ENCODE peak calls at places on chromosomes 16 and 17, in seven cellular contexts. One of them, this sample, is unnamed.

GRCh38 chr16:85697441-85697840 is 8.7 kb upstream of the GINS2 start:
- DNase-seq in hippocampal formation: no peak
- DNase-seq in hypothalamus: no peak
- DNase-seq in naive thymus-derived CD8-positive, alpha-beta T cell: no peak
- DNase-seq in retina: no peak
- DNase-seq in astrocyte of the spinal cord: no peak
- DNase-seq in C1 segment of cervical spinal cord: no peak
- DNase-seq in this sample: no peak

GRCh38 chr16:67423634-67424575 is 7.0 kb upstream of the HSD11B2 start:
- DNase-seq in hippocampal formation: no peak
- DNase-seq in hypothalamus: no peak
- DNase-seq in retina: no peak
- DNase-seq in C1 segment of cervical spinal cord: no peak
- DNase-seq in astrocyte of the spinal cord: no peak
- DNase-seq in naive thymus-derived CD8-positive, alpha-beta T cell: no peak
- DNase-seq in this sample: no peak

GRCh38 chr17:45722161-45722560 is 62.0 kb upstream of the CRHR1 start:
- DNase-seq in retina: peak; percentile 56
- DNase-seq in hippocampal formation: peak; percentile 7
- DNase-seq in C1 segment of cervical spinal cord: peak; percentile 8
- DNase-seq in naive thymus-derived CD8-positive, alpha-beta T cell: no peak
- DNase-seq in hypothalamus: peak; percentile 8
- DNase-seq in astrocyte of the spinal cord: no peak
- DNase-seq in this sample: peak; percentile 26

GRCh38 chr16:81384006-81384405 is 60.6 kb upstream of the CMIP start:
- DNase-seq in C1 segment of cervical spinal cord: no peak
- DNase-seq in hippocampal formation: peak; percentile 49
- DNase-seq in astrocyte of the spinal cord: peak; percentile 71
- DNase-seq in naive thymus-derived CD8-positive, alpha-beta T cell: no peak
- DNase-seq in hypothalamus: no peak
- DNase-seq in retina: no peak
- DNase-seq in this sample: peak; percentile 64

GRCh38 chr16:9542165-9542755 is 450.8 kb downstream of the HAPSTR1 start:
- DNase-seq in naive thymus-derived CD8-positive, alpha-beta T cell: no peak
- DNase-seq in C1 segment of cervical spinal cord: no peak
- DNase-seq in astrocyte of the spinal cord: no peak
- DNase-seq in retina: no peak
- DNase-seq in hypothalamus: no peak
- DNase-seq in hippocampal formation: no peak
- DNase-seq in this sample: no peak

GRCh38 chr17:80701730-80702129 is 157.1 kb downstream of the RPTOR start:
- DNase-seq in C1 segment of cervical spinal cord: no peak
- DNase-seq in retina: no peak
- DNase-seq in hypothalamus: no peak
- DNase-seq in hippocampal formation: no peak
- DNase-seq in naive thymus-derived CD8-positive, alpha-beta T cell: no peak
- DNase-seq in astrocyte of the spinal cord: no peak
- DNase-seq in this sample: no peak

GRCh38 chr16:87616556-87616955 is 14.2 kb downstream of the JPH3 start:
- DNase-seq in hippocampal formation: no peak
- DNase-seq in naive thymus-derived CD8-positive, alpha-beta T cell: no peak
- DNase-seq in hypothalamus: no peak
- DNase-seq in retina: no peak
- DNase-seq in C1 segment of cervical spinal cord: no peak
- DNase-seq in astrocyte of the spinal cord: no peak
- DNase-seq in this sample: no peak

GRCh38 chr16:89863741-89864391 is 9.5 kb upstream of the TCF25 start:
- DNase-seq in astrocyte of the spinal cord: peak; percentile 20
- DNase-seq in hypothalamus: no peak
- DNase-seq in hippocampal formation: peak; percentile 2
- DNase-seq in retina: peak; percentile 8
- DNase-seq in C1 segment of cervical spinal cord: peak; percentile 32
- DNase-seq in naive thymus-derived CD8-positive, alpha-beta T cell: peak; percentile 51
- DNase-seq in this sample: peak; percentile 66

GRCh38 chr17:33682622-33683021 is 389.5 kb upstream of the ASIC2 start:
- DNase-seq in retina: no peak
- DNase-seq in naive thymus-derived CD8-positive, alpha-beta T cell: no peak
- DNase-seq in astrocyte of the spinal cord: no peak
- DNase-seq in hypothalamus: no peak
- DNase-seq in C1 segment of cervical spinal cord: no peak
- DNase-seq in hippocampal formation: no peak
- DNase-seq in this sample: no peak

GRCh38 chr16:84298376-84298899 is 3.8 kb downstream of the WFDC1 start:
- DNase-seq in hypothalamus: no peak
- DNase-seq in hippocampal formation: no peak
- DNase-seq in C1 segment of cervical spinal cord: no peak
- DNase-seq in retina: no peak
- DNase-seq in astrocyte of the spinal cord: no peak
- DNase-seq in naive thymus-derived CD8-positive, alpha-beta T cell: no peak
- DNase-seq in this sample: no peak

GRCh38 chr16:2740476-2740875 is 12.0 kb upstream of the SRRM2 start:
- DNase-seq in hypothalamus: no peak
- DNase-seq in retina: no peak
- DNase-seq in naive thymus-derived CD8-positive, alpha-beta T cell: no peak
- DNase-seq in hippocampal formation: no peak
- DNase-seq in C1 segment of cervical spinal cord: no peak
- DNase-seq in astrocyte of the spinal cord: no peak
- DNase-seq in this sample: no peak

GRCh38 chr17:32551186-32551955 is 64.6 kb downstream of the CDK5R1 start:
- DNase-seq in retina: no peak
- DNase-seq in naive thymus-derived CD8-positive, alpha-beta T cell: no peak
- DNase-seq in C1 segment of cervical spinal cord: no peak
- DNase-seq in astrocyte of the spinal cord: peak; percentile 78
- DNase-seq in hippocampal formation: no peak
- DNase-seq in hypothalamus: no peak
- DNase-seq in this sample: no peak

GRCh38 chr17:1275962-1276736 is 3.3 kb upstream of the TRARG1 start:
- DNase-seq in naive thymus-derived CD8-positive, alpha-beta T cell: peak; percentile 72
- DNase-seq in retina: peak; percentile 72
- DNase-seq in hippocampal formation: no peak
- DNase-seq in C1 segment of cervical spinal cord: peak; percentile 41
- DNase-seq in astrocyte of the spinal cord: peak; percentile 17
- DNase-seq in hypothalamus: peak; percentile 9
- DNase-seq in this sample: peak; percentile 26

GRCh38 chr16:30761427-30761927 is 385 bp downstream of the CFAP119 start:
- DNase-seq in retina: no peak
- DNase-seq in C1 segment of cervical spinal cord: no peak
- DNase-seq in astrocyte of the spinal cord: peak; percentile 22
- DNase-seq in hippocampal formation: no peak
- DNase-seq in hypothalamus: no peak
- DNase-seq in naive thymus-derived CD8-positive, alpha-beta T cell: no peak
- DNase-seq in this sample: no peak

GRCh38 chr16:69326172-69326873 is 4.1 kb downstream of the PDF start:
- DNase-seq in astrocyte of the spinal cord: no peak
- DNase-seq in hypothalamus: no peak
- DNase-seq in retina: no peak
- DNase-seq in hippocampal formation: no peak
- DNase-seq in C1 segment of cervical spinal cord: no peak
- DNase-seq in naive thymus-derived CD8-positive, alpha-beta T cell: no peak
- DNase-seq in this sample: no peak

GRCh38 chr17:280216-280615 is 72.4 kb downstream of the RPH3AL start:
- DNase-seq in retina: no peak
- DNase-seq in C1 segment of cervical spinal cord: no peak
- DNase-seq in astrocyte of the spinal cord: no peak
- DNase-seq in hippocampal formation: no peak
- DNase-seq in hypothalamus: no peak
- DNase-seq in naive thymus-derived CD8-positive, alpha-beta T cell: no peak
- DNase-seq in this sample: no peak

GRCh38 chr16:78235168-78235800 is 135.8 kb downstream of the WWOX start:
- DNase-seq in astrocyte of the spinal cord: peak; percentile 70
- DNase-seq in hippocampal formation: peak; percentile 64
- DNase-seq in retina: peak; percentile 60
- DNase-seq in hypothalamus: peak; percentile 59
- DNase-seq in C1 segment of cervical spinal cord: peak; percentile 77
- DNase-seq in naive thymus-derived CD8-positive, alpha-beta T cell: peak; percentile 58
- DNase-seq in this sample: peak; percentile 88

GRCh38 chr17:68972119-68972704 is 17.0 kb upstream of the ABCA8 start:
- DNase-seq in retina: peak; percentile 9
- DNase-seq in astrocyte of the spinal cord: peak; percentile 37
- DNase-seq in hippocampal formation: peak; percentile 54
- DNase-seq in naive thymus-derived CD8-positive, alpha-beta T cell: no peak
- DNase-seq in C1 segment of cervical spinal cord: peak; percentile 9
- DNase-seq in hypothalamus: no peak
- DNase-seq in this sample: peak; percentile 83

GRCh38 chr17:5138616-5139453 is 23.0 kb downstream of the USP6 start:
- DNase-seq in retina: no peak
- DNase-seq in hypothalamus: no peak
- DNase-seq in astrocyte of the spinal cord: no peak
- DNase-seq in naive thymus-derived CD8-positive, alpha-beta T cell: no peak
- DNase-seq in C1 segment of cervical spinal cord: no peak
- DNase-seq in hippocampal formation: no peak
- DNase-seq in this sample: no peak

GRCh38 chr16:263182-263774 is 12.5 kb downstream of the RGS11 start:
- DNase-seq in naive thymus-derived CD8-positive, alpha-beta T cell: no peak
- DNase-seq in hippocampal formation: no peak
- DNase-seq in retina: no peak
- DNase-seq in C1 segment of cervical spinal cord: no peak
- DNase-seq in hypothalamus: no peak
- DNase-seq in astrocyte of the spinal cord: no peak
- DNase-seq in this sample: no peak

GRCh38 chr17:66829883-66830282 is 5.0 kb upstream of the CACNG5 start:
- DNase-seq in astrocyte of the spinal cord: no peak
- DNase-seq in hippocampal formation: no peak
- DNase-seq in C1 segment of cervical spinal cord: no peak
- DNase-seq in hypothalamus: no peak
- DNase-seq in retina: peak; percentile 87
- DNase-seq in naive thymus-derived CD8-positive, alpha-beta T cell: no peak
- DNase-seq in this sample: no peak

GRCh38 chr16:11138026-11138768 is 117.8 kb downstream of the SOCS1 start:
- DNase-seq in astrocyte of the spinal cord: no peak
- DNase-seq in retina: no peak
- DNase-seq in hippocampal formation: no peak
- DNase-seq in hypothalamus: no peak
- DNase-seq in naive thymus-derived CD8-positive, alpha-beta T cell: no peak
- DNase-seq in C1 segment of cervical spinal cord: no peak
- DNase-seq in this sample: no peak

GRCh38 chr17:9564104-9564503 is 11.5 kb downstream of the STX8 start:
- DNase-seq in astrocyte of the spinal cord: no peak
- DNase-seq in retina: no peak
- DNase-seq in naive thymus-derived CD8-positive, alpha-beta T cell: no peak
- DNase-seq in hypothalamus: no peak
- DNase-seq in C1 segment of cervical spinal cord: no peak
- DNase-seq in hippocampal formation: no peak
- DNase-seq in this sample: no peak

GRCh38 chr17:82090549-82091263 is 7.3 kb downstream of the FASN start:
- DNase-seq in hypothalamus: no peak
- DNase-seq in hippocampal formation: no peak
- DNase-seq in astrocyte of the spinal cord: no peak
- DNase-seq in naive thymus-derived CD8-positive, alpha-beta T cell: no peak
- DNase-seq in C1 segment of cervical spinal cord: no peak
- DNase-seq in retina: no peak
- DNase-seq in this sample: no peak

GRCh38 chr17:71188811-71189492 is 931.9 kb upstream of the SOX9 start:
- DNase-seq in retina: no peak
- DNase-seq in naive thymus-derived CD8-positive, alpha-beta T cell: no peak
- DNase-seq in hippocampal formation: no peak
- DNase-seq in astrocyte of the spinal cord: peak; percentile 97
- DNase-seq in hypothalamus: no peak
- DNase-seq in C1 segment of cervical spinal cord: no peak
- DNase-seq in this sample: no peak

GRCh38 chr17:56786989-56787482 is 46.7 kb downstream of the C17orf67 start:
- DNase-seq in hippocampal formation: no peak
- DNase-seq in hypothalamus: no peak
- DNase-seq in C1 segment of cervical spinal cord: no peak
- DNase-seq in astrocyte of the spinal cord: peak; percentile 88
- DNase-seq in retina: no peak
- DNase-seq in naive thymus-derived CD8-positive, alpha-beta T cell: no peak
- DNase-seq in this sample: peak; percentile 14

GRCh38 chr16:83913234-83913633 is 14.3 kb downstream of the MLYCD start:
- DNase-seq in hippocampal formation: no peak
- DNase-seq in naive thymus-derived CD8-positive, alpha-beta T cell: no peak
- DNase-seq in retina: no peak
- DNase-seq in C1 segment of cervical spinal cord: no peak
- DNase-seq in astrocyte of the spinal cord: no peak
- DNase-seq in hypothalamus: no peak
- DNase-seq in this sample: no peak

GRCh38 chr16:48535831-48536599 is 74.0 kb downstream of the N4BP1 start:
- DNase-seq in C1 segment of cervical spinal cord: no peak
- DNase-seq in hippocampal formation: no peak
- DNase-seq in retina: peak; percentile 24
- DNase-seq in naive thymus-derived CD8-positive, alpha-beta T cell: peak; percentile 19
- DNase-seq in astrocyte of the spinal cord: peak; percentile 34
- DNase-seq in hypothalamus: no peak
- DNase-seq in this sample: peak; percentile 73

GRCh38 chr17:76366247-76366646 is 12.5 kb upstream of the PRPSAP1 start:
- DNase-seq in naive thymus-derived CD8-positive, alpha-beta T cell: no peak
- DNase-seq in C1 segment of cervical spinal cord: no peak
- DNase-seq in hippocampal formation: no peak
- DNase-seq in retina: no peak
- DNase-seq in hypothalamus: no peak
- DNase-seq in astrocyte of the spinal cord: no peak
- DNase-seq in this sample: no peak